ENCODE peak calls at places on chromosomes 6 and 20, in four cellular contexts. H is GM23338, N is A549, D is SK-N-SH. F is an unnamed sample.

GRCh38 chr6:49409951-49410542 is 53.0 kb downstream of the MMUT start:
- DNase-seq in H (peak), D (peak), N (peak), F (peak)

GRCh38 chr20:25058051-25058796 is at the start of gene ACSS1:
- DNase-seq in H (peak), D (peak), N (peak), F (no peak)

GRCh38 chr6:166955121-166955864 is 1.1 kb downstream of the RNASET2 start:
- DNase-seq in H (peak), N (peak), D (peak), F (no peak)

GRCh38 chr20:57130160-57130772 is 136.2 kb downstream of the BMP7 start:
- DNase-seq in D (no peak), H (no peak), N (no peak), F (no peak)

GRCh38 chr6:51077967-51078518 is 259.4 kb downstream of the TFAP2B start:
- DNase-seq in D (no peak), H (peak), N (no peak), F (no peak)

GRCh38 chr6:22251331-22251730 is 45.5 kb downstream of the PRL start:
- DNase-seq in N (no peak), D (no peak), H (no peak), F (no peak)

GRCh38 chr6:12371151-12371550 is 81.0 kb downstream of the EDN1 start:
- DNase-seq in D (no peak), H (no peak), N (no peak), F (no peak)

GRCh38 chr6:128208078-128208477 is 307.2 kb upstream of the THEMIS start:
- DNase-seq in N (no peak), D (no peak), H (no peak), F (no peak)

GRCh38 chr20:36153754-36154695 is 515 bp upstream of the EPB41L1 start:
- DNase-seq in N (peak), D (peak), H (peak), F (no peak)

GRCh38 chr6:116313377-116313776 is 33.6 kb upstream of the TSPYL1 start:
- DNase-seq in H (no peak), N (no peak), D (no peak), F (no peak)

GRCh38 chr6:30990422-30991086 is 7.0 kb downstream of the MUC21 start:
- DNase-seq in D (no peak), N (no peak), H (peak), F (no peak)

GRCh38 chr20:48761914-48762313 is 65.9 kb downstream of the PREX1 start:
- DNase-seq in N (no peak), H (no peak), D (no peak), F (no peak)

GRCh38 chr6:11069760-11070159 is 23.9 kb upstream of the SMIM13 start:
- DNase-seq in D (no peak), H (no peak), N (no peak), F (no peak)

GRCh38 chr6:83911278-83911677 is 51.8 kb downstream of the CYB5R4 start:
- DNase-seq in D (no peak), H (no peak), N (no peak), F (no peak)

GRCh38 chr6:89840538-89840937 is 10.9 kb downstream of the CASP8AP2 start:
- DNase-seq in N (no peak), H (no peak), D (peak), F (no peak)

GRCh38 chr6:36639171-36639808 is 39.2 kb upstream of the CDKN1A start:
- DNase-seq in H (no peak), D (no peak), N (no peak), F (no peak)

GRCh38 chr6:54204921-54205511 is 93.8 kb downstream of the MLIP start:
- DNase-seq in H (no peak), D (no peak), N (no peak), F (no peak)

GRCh38 chr20:49313271-49313670 is 35.4 kb upstream of the ZNFX1 start:
- DNase-seq in N (no peak), D (no peak), H (no peak), F (no peak)

GRCh38 chr6:18632670-18633410 is 245.7 kb downstream of the RNF144B start:
- DNase-seq in N (no peak), D (no peak), H (no peak), F (peak)

GRCh38 chr6:68279793-68280557 is 355.1 kb upstream of the ADGRB3 start:
- DNase-seq in H (no peak), D (no peak), N (no peak), F (no peak)

GRCh38 chr20:59993736-59994484 is 35.7 kb downstream of the CDH26 start:
- DNase-seq in N (no peak), H (peak), D (no peak), F (no peak)

GRCh38 chr20:59933849-59934585 is 580 bp upstream of the SYCP2 start:
- DNase-seq in N (peak), D (peak), H (peak), F (peak)

GRCh38 chr6:111481836-111482235 is 1.2 kb downstream of the REV3L start:
- DNase-seq in D (no peak), H (no peak), N (no peak), F (no peak)

GRCh38 chr20:24765316-24766142 is 183.5 kb upstream of the CST7 start:
- DNase-seq in N (no peak), H (no peak), D (no peak), F (no peak)

GRCh38 chr6:155967326-155967725 is 511.7 kb upstream of the NOX3 start:
- DNase-seq in H (no peak), D (no peak), N (no peak), F (no peak)

GRCh38 chr20:24953621-24954133 is 4.6 kb downstream of the CST7 start:
- DNase-seq in N (no peak), D (no peak), H (no peak), F (no peak)

GRCh38 chr6:52994031-52994788 is 874 bp downstream of the GSTA4 start:
- DNase-seq in N (peak), D (peak), H (peak), F (no peak)

GRCh38 chr20:53994088-53994487 is 76.3 kb downstream of the BCAS1 start:
- DNase-seq in D (no peak), N (no peak), H (no peak), F (no peak)

GRCh38 chr20:3041818-3042504 is 1.5 kb upstream of the GNRH2 start:
- DNase-seq in H (peak), N (no peak), D (no peak), F (no peak)

GRCh38 chr6:80319286-80319685 is 212.8 kb downstream of the BCKDHB start:
- DNase-seq in H (no peak), D (no peak), N (no peak), F (no peak)

GRCh38 chr20:16860914-16861313 is 112.8 kb downstream of the OTOR start:
- DNase-seq in N (no peak), D (no peak), H (no peak), F (no peak)

GRCh38 chr6:99802396-99803031 is 191.5 kb downstream of the MCHR2 start:
- DNase-seq in N (no peak), H (peak), D (no peak), F (no peak)

DNA sequence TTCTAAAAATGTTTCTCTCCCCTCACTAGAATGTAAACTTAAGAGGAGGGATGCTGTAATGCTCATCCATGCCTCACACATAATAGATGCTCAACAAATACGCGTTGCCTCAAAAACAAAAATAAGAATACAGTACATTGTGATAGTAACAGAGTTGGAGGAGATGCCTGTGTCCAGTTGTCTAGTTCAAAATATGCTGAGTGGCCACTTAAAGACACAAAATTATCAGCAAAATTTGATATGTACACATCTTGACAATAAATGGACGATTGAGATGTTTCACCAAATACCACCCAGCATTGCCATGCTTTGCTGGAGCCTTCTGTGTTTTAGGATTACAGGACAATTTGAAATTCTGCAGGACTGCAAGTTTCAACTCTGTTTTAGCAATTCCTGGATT is 7.6 kb upstream of the EXOC2 start:
- DNase-seq in H (no peak), D (no peak), N (no peak), F (no peak)
- H3K4me3 ChIP-seq in H (no peak), D (no peak), N (no peak), F (no peak)

GRCh38 chr20:44435630-44436335 is 39.9 kb upstream of the TTPAL start:
- DNase-seq in N (no peak), H (no peak), D (no peak), F (no peak)
- TF ChIP-seq REST in N (no peak), H (no peak), D (no peak), F (no peak)

DNA sequence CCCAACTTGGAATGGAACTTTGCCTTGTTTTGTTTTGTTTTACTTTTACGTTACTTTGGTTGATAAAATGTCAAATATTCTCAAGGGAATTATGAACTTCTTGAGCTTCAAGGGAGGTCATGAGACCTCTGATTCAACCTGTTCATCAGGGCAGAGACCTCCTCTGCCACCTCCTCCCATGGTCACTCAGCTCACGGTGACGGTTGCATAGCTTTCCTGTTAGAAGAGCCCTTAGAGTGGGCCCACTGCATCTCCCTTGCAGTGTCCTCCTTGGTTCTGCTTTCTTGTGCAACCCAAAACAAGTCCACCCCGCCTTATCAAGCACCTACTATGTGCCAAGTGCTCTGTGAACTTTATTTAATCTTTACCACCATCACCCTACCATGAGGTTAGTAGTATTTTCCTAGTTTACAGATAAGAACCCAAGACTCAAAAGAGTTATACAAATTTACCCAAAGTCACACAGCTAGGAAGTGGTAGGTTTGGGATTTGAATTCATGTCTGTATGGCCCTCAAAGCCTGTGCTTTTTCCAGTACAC is 15.5 kb downstream of the TM9SF4 start:
- DNase-seq in D (no peak), N (no peak), H (no peak), F (no peak)
- TF ChIP-seq CTCF in D (no peak), N (no peak), H (no peak), F (no peak)

DNA sequence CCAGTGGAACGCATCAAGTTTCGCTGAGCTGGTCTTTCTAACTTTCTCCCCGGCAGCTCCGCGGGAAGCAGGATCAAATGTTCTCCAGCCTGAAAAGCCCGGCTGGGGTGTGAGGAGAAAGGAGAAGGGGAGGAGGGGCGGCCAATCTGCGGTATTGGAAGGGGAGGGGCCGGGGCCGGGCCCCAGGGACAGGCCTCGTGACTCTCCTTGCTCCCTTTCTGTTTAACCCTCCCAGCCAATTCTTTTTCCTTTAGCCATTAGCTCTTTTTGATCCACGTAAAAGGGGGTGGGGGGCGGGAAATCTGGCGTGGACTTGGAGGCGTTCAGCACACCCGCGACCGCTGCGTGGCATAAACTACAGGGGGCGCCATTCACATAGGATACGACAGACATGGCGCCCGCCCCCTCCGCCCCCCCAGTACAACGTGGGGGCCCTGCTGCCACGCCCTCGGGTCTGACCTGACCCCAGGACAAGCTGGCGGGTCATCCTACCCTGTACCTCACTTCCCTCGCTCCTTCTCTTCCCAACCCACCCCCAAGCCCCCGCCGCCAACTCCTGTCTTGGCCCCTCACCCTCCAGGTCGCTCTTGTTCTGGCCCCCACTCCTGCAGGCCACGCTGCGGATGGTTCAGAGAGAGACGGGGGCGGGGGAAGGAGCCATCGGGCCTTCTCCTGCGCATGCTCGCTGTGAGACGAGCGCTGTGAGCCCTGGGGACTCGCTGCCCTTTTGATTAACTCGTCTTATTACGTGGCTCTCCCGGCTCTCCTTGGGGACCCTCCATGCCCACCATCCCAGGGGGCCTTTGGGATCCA is 7.8 kb upstream of the MDGA1 start:
- DNase-seq in N (peak), H (peak), D (peak), F (no peak)
- H3K4me3 ChIP-seq in N (peak), H (peak), D (no peak), F (peak)

GRCh38 chr6:159421586-159421985 is 252.4 kb downstream of the FNDC1 start:
- DNase-seq in N (no peak), H (peak), D (no peak), F (no peak)

GRCh38 chr6:159416891-159417540 is 247.8 kb downstream of the FNDC1 start:
- DNase-seq in H (no peak), N (no peak), D (no peak), F (no peak)

GRCh38 chr6:159427335-159427734 is 258.1 kb downstream of the FNDC1 start:
- DNase-seq in H (no peak), N (no peak), D (no peak), F (no peak)

GRCh38 chr6:159422041-159422984 is 253.1 kb downstream of the FNDC1 start:
- DNase-seq in D (no peak), H (no peak), N (no peak), F (no peak)
- TF ChIP-seq REST in D (no peak), H (no peak), N (no peak), F (no peak)

DNA sequence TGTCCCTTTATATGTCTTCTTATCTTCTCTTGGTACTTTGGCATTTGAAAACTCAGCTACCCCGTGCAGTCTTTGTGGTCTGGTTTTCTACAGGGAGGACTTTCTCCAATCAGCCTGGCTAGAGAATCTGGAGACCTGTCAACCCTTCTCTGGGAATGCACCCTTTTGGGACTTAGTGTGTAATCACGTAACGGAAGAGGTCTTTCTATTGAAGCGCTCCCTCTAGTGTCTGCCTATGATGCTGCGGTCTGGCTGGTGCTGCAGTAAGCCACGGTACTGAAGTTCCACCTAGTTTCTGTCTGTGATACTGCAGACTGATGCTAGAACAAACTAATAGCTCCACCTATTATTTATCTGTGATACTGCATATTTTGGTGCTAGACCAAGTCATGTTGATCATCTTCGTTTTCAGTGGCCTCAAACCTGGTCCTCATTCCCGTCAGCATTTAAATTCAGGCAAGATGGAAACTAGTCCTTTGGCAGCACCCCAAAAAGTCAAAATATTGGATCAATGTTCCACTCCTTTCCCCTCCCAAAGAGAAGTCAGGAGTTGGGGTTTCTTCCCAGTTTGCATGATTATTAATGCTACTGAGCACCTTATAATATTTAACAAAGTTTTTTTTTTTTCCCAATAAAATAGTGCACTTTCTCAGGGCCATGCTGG is 12.5 kb upstream of the SIRPB2 start:
- DNase-seq in D (peak), H (peak), N (peak), F (peak)
- TF ChIP-seq CTCF in D (peak), H (peak), N (peak), F (peak)

DNA sequence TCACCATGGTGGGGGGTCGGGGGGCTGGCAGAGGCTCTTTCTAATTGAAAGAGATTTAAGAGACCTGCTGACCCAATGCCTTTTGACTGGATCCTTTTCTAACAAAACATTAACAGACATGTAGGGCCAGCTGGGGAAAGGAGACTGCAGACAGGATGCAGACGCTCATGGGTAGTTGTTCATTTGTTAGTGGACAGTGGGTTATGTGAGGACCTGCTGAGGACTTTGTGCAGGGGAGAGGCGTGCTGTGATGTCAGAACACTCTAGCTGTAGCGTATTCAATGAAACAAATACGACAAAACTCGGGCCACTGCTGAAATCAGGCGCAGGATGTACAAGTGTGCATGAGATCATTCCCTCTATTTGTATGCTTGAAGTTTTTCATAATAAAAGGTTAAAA is 1.1 kb downstream of the IP6K3 start:
- DNase-seq in D (no peak), H (no peak), N (no peak), F (no peak)
- H3K4me3 ChIP-seq in D (no peak), H (no peak), N (no peak), F (no peak)

DNA sequence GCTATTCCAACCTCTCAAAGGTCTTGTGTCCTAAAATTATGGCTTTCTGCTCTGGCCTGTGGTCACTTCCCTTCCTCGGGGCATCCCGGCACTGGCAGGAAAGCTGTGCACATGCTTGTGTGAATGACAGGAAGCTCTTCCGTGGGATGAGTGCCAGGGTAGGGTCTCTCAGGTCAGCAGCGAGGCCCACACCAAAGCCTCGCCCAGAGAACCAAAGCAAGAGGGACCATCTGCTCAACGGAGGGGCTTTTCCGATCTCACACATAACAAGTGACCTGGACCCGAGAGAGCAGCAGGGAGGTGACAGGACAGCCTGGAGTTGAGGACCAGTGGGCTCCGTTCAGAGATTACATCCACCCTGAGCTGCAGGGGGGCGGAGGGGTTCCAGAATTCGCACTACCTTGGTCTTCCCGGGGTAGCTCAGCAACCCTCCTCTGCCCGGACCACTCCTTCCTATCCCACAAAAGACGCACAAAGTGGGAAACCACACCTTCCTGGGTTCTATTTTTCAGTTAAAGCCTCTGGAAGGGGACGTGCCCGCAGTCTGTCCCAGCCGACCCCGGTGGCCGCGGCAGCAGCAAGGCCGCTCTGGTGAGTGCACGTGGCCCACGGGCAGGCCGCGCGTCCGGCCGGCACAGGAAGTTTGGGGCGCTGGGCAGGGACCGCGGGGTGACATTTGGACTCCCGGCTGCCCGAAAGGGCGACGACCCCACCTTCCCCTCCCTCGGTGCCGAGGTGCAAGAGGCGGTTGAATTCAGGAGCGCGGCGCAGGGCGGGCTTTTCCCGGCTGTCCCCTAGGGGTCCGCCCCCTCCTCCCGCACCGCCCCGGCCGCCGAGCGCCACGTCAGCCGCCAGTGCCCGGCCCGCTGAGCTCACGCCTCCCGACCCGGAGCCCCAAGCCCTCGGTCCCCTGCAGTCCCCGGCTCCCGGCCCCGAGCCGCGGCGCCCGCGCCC is 988 bp downstream of the TXNDC5 start:
- DNase-seq in D (peak), N (peak), H (peak), F (no peak)
- TF ChIP-seq REST in D (no peak), N (no peak), H (no peak), F (no peak)

GRCh38 chr6:138486249-138487121 is 12.8 kb downstream of the NHSL1 start:
- DNase-seq in D (no peak), H (peak), N (no peak), F (no peak)
- TF ChIP-seq CTCF in D (no peak), H (no peak), N (no peak), F (no peak)

GRCh38 chr6:7727150-7727950 is 1.5 kb downstream of the BMP6 start:
- DNase-seq in D (peak), N (peak), H (peak), F (no peak)

GRCh38 chr6:7725412-7725811 is 487 bp upstream of the BMP6 start:
- DNase-seq in H (no peak), N (no peak), D (no peak), F (no peak)

GRCh38 chr6:7725849-7726415 is at the start of gene BMP6:
- DNase-seq in D (peak), H (peak), N (peak), F (peak)

GRCh38 chr6:7727951-7728854 is 2.3 kb downstream of the BMP6 start:
- DNase-seq in D (peak), H (peak), N (peak), F (peak)

GRCh38 chr6:7726416-7727149 is 684 bp downstream of the BMP6 start:
- DNase-seq in H (peak), N (peak), D (peak), F (no peak)
- H3K4me3 ChIP-seq in H (peak), N (peak), D (peak), F (peak)

F was measured in Panc1.